ENCODE peak calls at places on chromosomes 7 and 10, in eight cellular contexts. One of them, this sample, is unnamed.

GRCh38 chr7:16051561-16052280 is 365.2 kb upstream of the MEOX2 start:
- DNase-seq in heart left ventricle: no peak
- DNase-seq in uterus: no peak
- DNase-seq in K562: no peak
- DNase-seq in NB4: no peak
- DNase-seq in A549: no peak
- DNase-seq in lower leg skin: no peak
- DNase-seq in prostate gland: no peak
- DNase-seq in this sample: no peak

GRCh38 chr10:114879541-114880158 is 58.1 kb downstream of the FHIP2A start:
- DNase-seq in K562: peak
- DNase-seq in lower leg skin: no peak
- DNase-seq in A549: peak
- DNase-seq in prostate gland: no peak
- DNase-seq in NB4: peak
- DNase-seq in uterus: no peak
- DNase-seq in heart left ventricle: no peak
- DNase-seq in this sample: peak

GRCh38 chr7:108200326-108200725 is 70.2 kb upstream of the LAMB4 start:
- DNase-seq in A549: no peak
- DNase-seq in lower leg skin: no peak
- DNase-seq in K562: no peak
- DNase-seq in heart left ventricle: no peak
- DNase-seq in NB4: no peak
- DNase-seq in prostate gland: no peak
- DNase-seq in uterus: no peak
- DNase-seq in this sample: no peak

GRCh38 chr7:153939654-153940053 is 112.5 kb upstream of the DPP6 start:
- DNase-seq in prostate gland: no peak
- DNase-seq in NB4: no peak
- DNase-seq in K562: no peak
- DNase-seq in lower leg skin: no peak
- DNase-seq in A549: no peak
- DNase-seq in heart left ventricle: no peak
- DNase-seq in uterus: no peak
- DNase-seq in this sample: no peak

GRCh38 chr10:46216836-46217748 is 69.7 kb upstream of the ANTXRL start:
- DNase-seq in K562: peak
- DNase-seq in A549: no peak
- DNase-seq in NB4: peak
- DNase-seq in heart left ventricle: no peak
- DNase-seq in lower leg skin: peak
- DNase-seq in prostate gland: no peak
- DNase-seq in uterus: no peak
- DNase-seq in this sample: no peak

GRCh38 chr7:749121-749520 is 22.0 kb upstream of the PRKAR1B start:
- DNase-seq in A549: no peak
- DNase-seq in K562: no peak
- DNase-seq in lower leg skin: no peak
- DNase-seq in uterus: no peak
- DNase-seq in heart left ventricle: peak
- DNase-seq in NB4: no peak
- DNase-seq in prostate gland: peak
- DNase-seq in this sample: no peak

GRCh38 chr7:45985902-45986301 is 64.8 kb upstream of the IGFBP3 start:
- DNase-seq in K562: no peak
- DNase-seq in heart left ventricle: no peak
- DNase-seq in prostate gland: no peak
- DNase-seq in uterus: no peak
- DNase-seq in NB4: peak
- DNase-seq in A549: no peak
- DNase-seq in lower leg skin: no peak
- DNase-seq in this sample: no peak

GRCh38 chr7:81515009-81515408 is 254.8 kb downstream of the HGF start:
- DNase-seq in heart left ventricle: no peak
- DNase-seq in A549: no peak
- DNase-seq in K562: no peak
- DNase-seq in uterus: no peak
- DNase-seq in prostate gland: no peak
- DNase-seq in lower leg skin: no peak
- DNase-seq in NB4: no peak
- DNase-seq in this sample: no peak

DNA sequence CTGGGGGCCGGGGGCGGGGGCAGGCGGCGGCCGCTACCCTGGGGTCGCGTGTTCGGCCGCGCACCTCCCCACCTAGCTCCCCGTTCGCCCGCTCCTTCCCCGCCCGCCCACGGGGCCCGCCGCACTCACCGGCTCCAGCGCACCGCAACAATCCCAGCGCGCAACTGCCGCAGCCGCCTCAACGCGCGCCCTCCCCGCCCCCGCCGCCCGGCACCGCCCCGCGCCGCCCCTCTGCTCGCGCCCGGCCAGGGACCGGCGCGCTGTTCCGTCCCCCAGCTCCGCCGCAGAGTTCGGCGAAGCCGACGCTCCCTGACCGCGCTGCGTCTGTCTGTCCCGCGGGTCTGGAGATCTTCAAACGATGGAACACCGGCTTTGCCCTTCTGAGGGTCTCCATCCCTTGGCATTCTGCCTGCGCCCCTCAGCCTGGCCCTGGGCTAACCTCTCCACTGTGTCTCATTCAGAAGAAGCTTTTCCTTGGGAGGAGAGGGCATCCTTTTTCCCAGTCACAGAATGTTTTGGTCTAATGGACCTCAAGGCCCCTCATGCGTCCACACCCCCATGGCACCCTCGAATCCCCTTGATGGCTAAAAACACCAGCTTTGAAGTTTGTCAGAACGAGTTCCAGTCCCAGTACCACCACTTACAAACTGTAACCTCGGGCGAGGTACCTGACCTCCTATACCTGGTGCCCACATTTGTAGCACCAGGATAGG is at the start of gene NT5C2:
- DNase-seq in K562: peak
- DNase-seq in A549: peak
- DNase-seq in heart left ventricle: peak
- DNase-seq in NB4: peak
- DNase-seq in lower leg skin: peak
- DNase-seq in uterus: peak
- DNase-seq in prostate gland: peak
- DNase-seq in this sample: peak
- TF ChIP-seq POLR2A in K562: no peak
- TF ChIP-seq POLR2A in A549: peak
- TF ChIP-seq POLR2A in heart left ventricle: peak
- TF ChIP-seq POLR2A in NB4: peak
- TF ChIP-seq POLR2A in lower leg skin: no peak
- TF ChIP-seq POLR2A in uterus: peak
- TF ChIP-seq POLR2A in prostate gland: peak
- TF ChIP-seq POLR2A in this sample: no peak

GRCh38 chr10:62694537-62695126 is 109.9 kb upstream of the ADO start:
- DNase-seq in K562: no peak
- DNase-seq in lower leg skin: no peak
- DNase-seq in uterus: no peak
- DNase-seq in NB4: no peak
- DNase-seq in heart left ventricle: no peak
- DNase-seq in A549: no peak
- DNase-seq in prostate gland: no peak
- DNase-seq in this sample: no peak

GRCh38 chr10:62699148-62699547 is 105.4 kb upstream of the ADO start:
- DNase-seq in uterus: no peak
- DNase-seq in NB4: no peak
- DNase-seq in lower leg skin: no peak
- DNase-seq in heart left ventricle: no peak
- DNase-seq in K562: no peak
- DNase-seq in A549: no peak
- DNase-seq in prostate gland: no peak
- DNase-seq in this sample: no peak

GRCh38 chr10:62692085-62692484 is 112.4 kb upstream of the ADO start:
- DNase-seq in prostate gland: no peak
- DNase-seq in K562: no peak
- DNase-seq in lower leg skin: no peak
- DNase-seq in NB4: no peak
- DNase-seq in A549: no peak
- DNase-seq in uterus: no peak
- DNase-seq in heart left ventricle: no peak
- DNase-seq in this sample: no peak

GRCh38 chr10:62693306-62693705 is 111.2 kb upstream of the ADO start:
- DNase-seq in K562: no peak
- DNase-seq in lower leg skin: no peak
- DNase-seq in heart left ventricle: no peak
- DNase-seq in prostate gland: no peak
- DNase-seq in A549: no peak
- DNase-seq in NB4: no peak
- DNase-seq in uterus: no peak
- DNase-seq in this sample: no peak

GRCh38 chr10:62696798-62697197 is 107.7 kb upstream of the ADO start:
- DNase-seq in K562: no peak
- DNase-seq in NB4: no peak
- DNase-seq in uterus: no peak
- DNase-seq in heart left ventricle: no peak
- DNase-seq in prostate gland: no peak
- DNase-seq in A549: no peak
- DNase-seq in lower leg skin: no peak
- DNase-seq in this sample: no peak
- TF ChIP-seq POLR2A in K562: no peak
- TF ChIP-seq POLR2A in NB4: no peak
- TF ChIP-seq POLR2A in uterus: no peak
- TF ChIP-seq POLR2A in heart left ventricle: no peak
- TF ChIP-seq POLR2A in prostate gland: no peak
- TF ChIP-seq POLR2A in A549: no peak
- TF ChIP-seq POLR2A in lower leg skin: no peak
- TF ChIP-seq POLR2A in this sample: no peak

DNA sequence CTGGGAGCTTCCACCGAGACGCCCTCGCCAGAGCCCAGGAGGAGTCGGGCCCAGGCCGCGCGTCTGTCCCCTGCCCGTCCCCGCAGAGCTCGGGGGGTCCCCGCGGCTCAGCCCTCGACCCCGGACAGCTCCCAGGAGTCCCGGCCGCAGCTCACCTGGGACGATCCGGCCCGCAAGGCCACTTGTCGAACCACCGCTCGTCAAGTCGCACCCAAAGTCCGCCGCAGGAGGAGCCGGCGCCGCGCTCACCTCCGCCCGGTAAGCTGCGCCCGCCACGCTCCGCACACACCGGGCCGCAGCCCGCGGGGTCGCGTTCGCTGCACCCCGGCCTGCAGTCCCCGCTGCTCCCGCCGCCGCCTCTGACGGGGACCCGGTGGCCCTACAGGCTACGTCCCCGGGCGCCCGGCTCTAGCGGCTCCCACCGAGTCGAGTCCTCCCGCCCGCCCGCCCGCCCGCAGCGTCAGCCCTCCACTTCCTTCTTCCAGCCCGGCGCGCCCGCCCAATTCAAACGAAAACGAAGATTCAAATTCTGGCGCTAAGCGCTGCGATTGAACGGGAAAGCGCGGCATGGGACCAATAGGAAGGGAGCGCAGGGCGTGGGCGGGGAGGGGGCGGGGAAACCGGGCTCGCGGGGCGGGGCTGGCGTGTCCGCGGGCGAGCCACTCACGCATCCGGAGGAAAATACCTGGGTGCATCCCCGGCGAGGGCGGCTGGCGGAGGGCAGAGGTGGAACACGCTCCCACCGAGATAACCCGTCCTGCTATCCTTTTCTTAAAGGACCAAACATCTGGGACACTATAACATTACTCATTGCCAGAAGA is at the start of gene MKI67:
- DNase-seq in NB4: peak
- DNase-seq in heart left ventricle: peak
- DNase-seq in lower leg skin: peak
- DNase-seq in K562: peak
- DNase-seq in prostate gland: peak
- DNase-seq in A549: peak
- DNase-seq in uterus: peak
- DNase-seq in this sample: peak
- TF ChIP-seq POLR2A in NB4: peak
- TF ChIP-seq POLR2A in heart left ventricle: no peak
- TF ChIP-seq POLR2A in lower leg skin: no peak
- TF ChIP-seq POLR2A in K562: peak
- TF ChIP-seq POLR2A in prostate gland: no peak
- TF ChIP-seq POLR2A in A549: peak
- TF ChIP-seq POLR2A in uterus: no peak
- TF ChIP-seq POLR2A in this sample: peak

GRCh38 chr7:73520673-73521635 is 1.1 kb downstream of the BAZ1B start:
- DNase-seq in uterus: no peak
- DNase-seq in NB4: no peak
- DNase-seq in heart left ventricle: no peak
- DNase-seq in K562: no peak
- DNase-seq in prostate gland: no peak
- DNase-seq in A549: peak
- DNase-seq in lower leg skin: no peak
- DNase-seq in this sample: peak

GRCh38 chr7:73519867-73520672 is 2.0 kb downstream of the BAZ1B start:
- DNase-seq in NB4: peak
- DNase-seq in uterus: no peak
- DNase-seq in A549: no peak
- DNase-seq in prostate gland: no peak
- DNase-seq in lower leg skin: peak
- DNase-seq in K562: no peak
- DNase-seq in heart left ventricle: no peak
- DNase-seq in this sample: peak

GRCh38 chr7:73518470-73518869 is 3.6 kb downstream of the BAZ1B start:
- DNase-seq in lower leg skin: peak
- DNase-seq in uterus: no peak
- DNase-seq in heart left ventricle: no peak
- DNase-seq in A549: no peak
- DNase-seq in K562: no peak
- DNase-seq in prostate gland: no peak
- DNase-seq in NB4: no peak
- DNase-seq in this sample: no peak

GRCh38 chr7:73522081-73522818 is at the start of gene BAZ1B:
- DNase-seq in uterus: peak
- DNase-seq in lower leg skin: peak
- DNase-seq in prostate gland: peak
- DNase-seq in A549: peak
- DNase-seq in heart left ventricle: peak
- DNase-seq in K562: peak
- DNase-seq in NB4: peak
- DNase-seq in this sample: peak

GRCh38 chr7:73521636-73522080 is 435 bp downstream of the BAZ1B start:
- DNase-seq in NB4: no peak
- DNase-seq in heart left ventricle: peak
- DNase-seq in K562: peak
- DNase-seq in uterus: no peak
- DNase-seq in prostate gland: no peak
- DNase-seq in lower leg skin: peak
- DNase-seq in A549: peak
- DNase-seq in this sample: peak
- TF ChIP-seq POLR2A in NB4: no peak
- TF ChIP-seq POLR2A in heart left ventricle: no peak
- TF ChIP-seq POLR2A in K562: no peak
- TF ChIP-seq POLR2A in uterus: no peak
- TF ChIP-seq POLR2A in prostate gland: no peak
- TF ChIP-seq POLR2A in lower leg skin: no peak
- TF ChIP-seq POLR2A in A549: peak
- TF ChIP-seq POLR2A in this sample: no peak

GRCh38 chr7:44797329-44798258 is 1.1 kb downstream of the PPIA start:
- DNase-seq in prostate gland: peak
- DNase-seq in NB4: peak
- DNase-seq in K562: peak
- DNase-seq in A549: peak
- DNase-seq in lower leg skin: peak
- DNase-seq in uterus: peak
- DNase-seq in heart left ventricle: peak
- DNase-seq in this sample: peak
- TF ChIP-seq POLR2A in prostate gland: peak
- TF ChIP-seq POLR2A in NB4: peak
- TF ChIP-seq POLR2A in K562: no peak
- TF ChIP-seq POLR2A in A549: peak
- TF ChIP-seq POLR2A in lower leg skin: no peak
- TF ChIP-seq POLR2A in uterus: peak
- TF ChIP-seq POLR2A in heart left ventricle: peak
- TF ChIP-seq POLR2A in this sample: peak